ENCODE peak calls at places on chromosomes 7 and 10, in ten cellular contexts. R, K, X, O, S, J, F, P, W and N are unnamed samples.

GRCh38 chr10:51269816-51270215 is 195.5 kb downstream of the PRKG1 start:
- DNase-seq in R (no peak), K (no peak), X (no peak), O (peak; percentile 7), S (no peak), J (no peak), F (no peak), P (no peak), W (no peak), N (no peak)

GRCh38 chr7:142804715-142805114 is 33.9 kb downstream of the PRSS2 start:
- DNase-seq in R (no peak), K (no peak), X (no peak), O (no peak), S (no peak), J (no peak), F (no peak), P (no peak), W (no peak), N (no peak)

GRCh38 chr7:27130540-27131389 is at the start of gene HOXA4:
- DNase-seq in R (no peak), K (peak; percentile 92), X (peak; percentile 93), O (no peak), S (peak; percentile 89), J (peak; percentile 66), F (peak; percentile 94), P (peak; percentile 64), W (no peak), N (peak; percentile 87)

GRCh38 chr10:72847681-72848080 is 45.9 kb upstream of the OIT3 start:
- DNase-seq in R (no peak), K (no peak), X (no peak), O (no peak), S (no peak), J (no peak), F (no peak), P (no peak), W (no peak), N (no peak)

GRCh38 chr7:57384380-57384779 is 65.6 kb upstream of the ZNF716 start:
- DNase-seq in R (no peak), K (no peak), X (no peak), O (no peak), S (no peak), J (no peak), F (no peak), P (no peak), W (no peak), N (no peak)

GRCh38 chr7:104123786-104124185 is 84.0 kb downstream of the ORC5 start:
- DNase-seq in R (peak; percentile 2), K (no peak), X (no peak), O (no peak), S (no peak), J (no peak), F (no peak), P (no peak), W (no peak), N (no peak)

GRCh38 chr7:28687631-28688030 is 270.5 kb downstream of the TRIL start:
- DNase-seq in R (no peak), K (no peak), X (no peak), O (no peak), S (no peak), J (no peak), F (no peak), P (no peak), W (no peak), N (no peak)

GRCh38 chr7:116886550-116887156 is 24.3 kb downstream of the CAPZA2 start:
- DNase-seq in R (no peak), K (no peak), X (no peak), O (no peak), S (no peak), J (no peak), F (no peak), P (no peak), W (no peak), N (no peak)

GRCh38 chr10:20767028-20767427 is 130.1 kb downstream of the NEBL start:
- DNase-seq in R (no peak), K (peak; percentile 38), X (no peak), O (no peak), S (no peak), J (no peak), F (no peak), P (no peak), W (no peak), N (no peak)

GRCh38 chr7:47503283-47503682 is 78.6 kb downstream of the TNS3 start:
- DNase-seq in R (peak; percentile 55), K (no peak), X (no peak), O (no peak), S (no peak), J (no peak), F (no peak), P (no peak), W (no peak), N (no peak)

GRCh38 chr10:79588800-79589199 is 21.9 kb upstream of the SFTPA1 start:
- DNase-seq in R (no peak), K (no peak), X (no peak), O (no peak), S (no peak), J (no peak), F (no peak), P (no peak), W (no peak), N (no peak)

GRCh38 chr10:45160266-45160665 is 155.1 kb downstream of the OR13A1 start:
- DNase-seq in R (no peak), K (no peak), X (no peak), O (no peak), S (no peak), J (no peak), F (no peak), P (no peak), W (no peak), N (no peak)

GRCh38 chr10:50624866-50625491 is 1.2 kb upstream of the SGMS1 start:
- DNase-seq in R (no peak), K (peak; percentile 67), X (no peak), O (no peak), S (peak; percentile 93), J (peak; percentile 6), F (no peak), P (peak; percentile 56), W (peak; percentile 85), N (no peak)

GRCh38 chr10:132482090-132482489 is 55.5 kb upstream of the INPP5A start:
- DNase-seq in R (peak; percentile 65), K (no peak), X (peak; percentile 25), O (peak; percentile 85), S (no peak), J (no peak), F (no peak), P (no peak), W (peak; percentile 33), N (no peak)

DNA sequence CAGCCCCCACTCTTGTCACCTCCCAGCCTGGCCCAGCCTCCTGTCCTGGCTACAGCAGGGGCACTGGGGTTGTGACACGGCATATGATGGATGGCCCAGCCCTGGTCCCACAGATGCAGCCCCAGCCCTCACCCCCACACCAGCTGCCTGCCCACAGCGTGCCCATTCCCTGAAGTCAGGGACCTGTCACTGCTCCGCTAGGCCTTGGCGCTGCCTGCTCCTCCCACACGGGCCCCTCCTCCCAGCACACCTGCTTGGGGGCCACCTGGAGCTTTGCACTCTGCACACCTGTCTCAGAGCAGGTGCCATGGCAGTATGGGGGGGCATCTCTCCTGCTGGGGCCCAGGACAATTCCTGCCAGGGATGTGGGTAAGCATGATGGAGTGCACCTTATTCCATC is 3.5 kb downstream of the GCK start:
- DNase-seq in R (no peak), K (no peak), X (peak; percentile 54), O (no peak), S (no peak), J (no peak), F (no peak), P (no peak), W (no peak), N (no peak)
- TF ChIP-seq CTCF in R (no peak), K (no peak), X (no peak), O (no peak), S (no peak), J (no peak), F (no peak), P (no peak), W (no peak), N (no peak)

DNA sequence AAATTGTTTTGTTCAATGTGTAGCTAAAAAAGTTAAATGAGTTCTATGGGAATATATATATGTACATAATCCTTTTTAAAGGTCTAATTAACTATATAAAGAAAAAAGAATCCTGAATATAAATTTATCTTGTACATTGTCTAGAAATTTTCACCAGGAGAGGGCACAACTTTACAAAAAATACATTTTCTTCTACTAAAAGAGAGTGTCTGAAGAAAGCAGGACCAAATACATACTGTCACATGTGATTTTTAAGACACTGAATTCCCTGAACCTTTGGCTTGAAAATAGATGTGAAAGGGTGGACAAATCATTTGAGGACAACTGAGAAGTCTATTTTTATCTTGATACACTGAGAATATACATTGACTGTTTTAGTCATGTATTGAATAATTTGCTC is 204.3 kb downstream of the DGKB start:
- DNase-seq in R (no peak), K (no peak), X (no peak), O (no peak), S (no peak), J (no peak), F (no peak), P (no peak), W (no peak), N (no peak)
- TF ChIP-seq CTCF in R (no peak), K (no peak), X (no peak), O (no peak), S (no peak), J (no peak), F (no peak), P (peak; percentile 37), W (peak; percentile 57), N (no peak)

GRCh38 chr10:125979976-125980375 is 83.6 kb downstream of the FANK1 start:
- DNase-seq in R (no peak), K (no peak), X (no peak), O (no peak), S (no peak), J (no peak), F (no peak), P (no peak), W (no peak), N (no peak)

GRCh38 chr10:125982256-125982948 is 86.0 kb downstream of the FANK1 start:
- DNase-seq in R (peak; percentile 26), K (no peak), X (no peak), O (peak; percentile 23), S (no peak), J (no peak), F (no peak), P (peak; percentile 35), W (peak; percentile 14), N (no peak)

GRCh38 chr10:125983161-125983560 is 86.8 kb downstream of the FANK1 start:
- DNase-seq in R (peak; percentile 9), K (no peak), X (no peak), O (no peak), S (no peak), J (no peak), F (no peak), P (no peak), W (no peak), N (no peak)

GRCh38 chr10:125980521-125980920 is 84.2 kb downstream of the FANK1 start:
- DNase-seq in R (no peak), K (no peak), X (no peak), O (no peak), S (no peak), J (no peak), F (no peak), P (no peak), W (no peak), N (no peak)

GRCh38 chr10:125977206-125977605 is 80.8 kb downstream of the FANK1 start:
- DNase-seq in R (no peak), K (no peak), X (no peak), O (no peak), S (no peak), J (no peak), F (no peak), P (no peak), W (no peak), N (no peak)
- TF ChIP-seq CTCF in R (no peak), K (no peak), X (no peak), O (no peak), S (no peak), J (no peak), F (no peak), P (no peak), W (no peak), N (no peak)

GRCh38 chr7:151992375-151992774 is 33.1 kb upstream of the GALNT11 start:
- DNase-seq in R (no peak), K (peak; percentile 70), X (peak; percentile 75), O (no peak), S (peak; percentile 76), J (no peak), F (peak; percentile 56), P (peak; percentile 41), W (peak; percentile 70), N (no peak)
- TF ChIP-seq CTCF in R (no peak), K (no peak), X (peak; percentile 22), O (no peak), S (peak; percentile 33), J (no peak), F (no peak), P (no peak), W (no peak), N (no peak)